ENCODE peak calls at places on chromosome 10, in six cellular contexts. X is mesothelial cell of epicardium, G is heart left ventricle, Q is lung, M is RWPE2, F is AG09309. P is an unnamed sample.

GRCh38 chr10:64369885-64370773 is 848.9 kb downstream of the REEP3 start:
- DNase-seq in M (no peak), X (no peak), Q (no peak), F (no peak), G (no peak), P (no peak)

GRCh38 chr10:24744966-24745365 is 21.3 kb upstream of the ARHGAP21 start:
- DNase-seq in Q (no peak), X (no peak), G (no peak), F (no peak), M (no peak), P (no peak)

GRCh38 chr10:113899952-113900598 is 45.6 kb downstream of the NHLRC2 start:
- DNase-seq in M (no peak), F (no peak), Q (no peak), X (no peak), G (no peak), P (no peak)

GRCh38 chr10:114593240-114593792 is 64.8 kb downstream of the ABLIM1 start:
- DNase-seq in F (no peak), X (no peak), G (no peak), M (no peak), Q (no peak), P (no peak)

GRCh38 chr10:130160775-130161174 is 24.6 kb downstream of the GLRX3 start:
- DNase-seq in Q (no peak), F (no peak), M (no peak), X (no peak), G (no peak), P (no peak)

GRCh38 chr10:29590598-29591415 is 44.0 kb downstream of the SVIL start:
- DNase-seq in F (peak), M (no peak), G (no peak), X (no peak), Q (peak), P (no peak)

GRCh38 chr10:7351905-7352304 is 58.9 kb downstream of the SFMBT2 start:
- DNase-seq in G (no peak), F (no peak), Q (no peak), X (no peak), M (no peak), P (no peak)

GRCh38 chr10:104391150-104391968 is 37.7 kb downstream of the CFAP58 start:
- DNase-seq in Q (peak), X (no peak), F (no peak), M (no peak), G (no peak), P (no peak)

GRCh38 chr10:59362991-59363390 is 642 bp upstream of the FAM13C start:
- DNase-seq in X (peak), G (peak), F (no peak), Q (peak), M (no peak), P (peak)

GRCh38 chr10:6781133-6781770 is 201.2 kb upstream of the PRKCQ start:
- DNase-seq in Q (no peak), G (no peak), F (no peak), X (no peak), M (no peak), P (no peak)

GRCh38 chr10:59320370-59320769 is 42.0 kb downstream of the FAM13C start:
- DNase-seq in X (no peak), G (no peak), Q (no peak), M (no peak), F (no peak), P (no peak)

GRCh38 chr10:59375990-59376389 is 13.6 kb upstream of the FAM13C start:
- DNase-seq in X (no peak), F (no peak), G (no peak), Q (no peak), M (no peak), P (no peak)

GRCh38 chr10:116947838-116948529 is 57.0 kb downstream of the SHTN1 start:
- DNase-seq in Q (no peak), X (no peak), G (no peak), F (no peak), M (no peak), P (no peak)

GRCh38 chr10:35778344-35778743 is 136.2 kb upstream of the FZD8 start:
- DNase-seq in G (no peak), Q (no peak), M (no peak), F (no peak), X (no peak), P (no peak)

GRCh38 chr10:98374176-98374969 is 40.6 kb downstream of the PYROXD2 start:
- DNase-seq in M (no peak), Q (no peak), F (peak), G (no peak), X (no peak), P (no peak)

GRCh38 chr10:77501846-77502251 is 135.8 kb downstream of the KCNMA1 start:
- DNase-seq in Q (no peak), X (no peak), M (no peak), F (no peak), G (no peak), P (no peak)

GRCh38 chr10:74153123-74153522 is 2.1 kb downstream of the ADK start:
- DNase-seq in X (no peak), G (no peak), M (no peak), F (no peak), Q (no peak), P (no peak)

GRCh38 chr10:114458955-114459354 is 54.7 kb upstream of the AFAP1L2 start:
- DNase-seq in Q (peak), X (no peak), F (no peak), G (peak), M (no peak), P (peak)

GRCh38 chr10:60008816-60009215 is 102.5 kb upstream of the CCDC6 start:
- DNase-seq in F (no peak), Q (no peak), G (no peak), M (no peak), X (no peak), P (no peak)

GRCh38 chr10:98420786-98421185 is 5.8 kb upstream of the PYROXD2 start:
- DNase-seq in F (no peak), X (no peak), G (peak), Q (no peak), M (no peak), P (no peak)

GRCh38 chr10:29908977-29909376 is 150.4 kb downstream of the JCAD start:
- DNase-seq in G (no peak), Q (no peak), M (no peak), F (no peak), X (no peak), P (no peak)

GRCh38 chr10:63665765-63666164 is 144.6 kb downstream of the REEP3 start:
- DNase-seq in Q (no peak), M (no peak), F (no peak), G (no peak), X (no peak), P (no peak)

GRCh38 chr10:84523509-84523908 is 195.1 kb downstream of the CCSER2 start:
- DNase-seq in X (no peak), M (no peak), F (no peak), G (no peak), Q (no peak), P (no peak)

GRCh38 chr10:32054087-32054486 is 2.1 kb downstream of the KIF5B start:
- DNase-seq in X (no peak), M (no peak), Q (no peak), F (peak), G (no peak), P (no peak)

GRCh38 chr10:10776363-10776762 is 241.3 kb upstream of the CELF2 start:
- DNase-seq in M (no peak), X (no peak), Q (no peak), F (no peak), G (no peak), P (no peak)

GRCh38 chr10:34781709-34782108 is 33.4 kb downstream of the PARD3 start:
- DNase-seq in G (no peak), M (no peak), X (no peak), Q (no peak), F (no peak), P (no peak)

GRCh38 chr10:129332476-129332875 is 134.6 kb upstream of the MGMT start:
- DNase-seq in F (no peak), M (no peak), G (no peak), X (no peak), Q (no peak), P (peak)

GRCh38 chr10:58438340-58438739 is 53.1 kb downstream of the TFAM start:
- DNase-seq in G (no peak), Q (no peak), F (peak), M (no peak), X (no peak), P (no peak)

GRCh38 chr10:29344073-29344820 is 55.4 kb downstream of the LYZL1 start:
- DNase-seq in G (peak), M (no peak), Q (no peak), X (no peak), F (peak), P (no peak)

GRCh38 chr10:71666607-71667373 is 52.8 kb downstream of the C10orf105 start:
- DNase-seq in X (peak), Q (no peak), M (no peak), G (no peak), F (no peak), P (no peak)

DNA sequence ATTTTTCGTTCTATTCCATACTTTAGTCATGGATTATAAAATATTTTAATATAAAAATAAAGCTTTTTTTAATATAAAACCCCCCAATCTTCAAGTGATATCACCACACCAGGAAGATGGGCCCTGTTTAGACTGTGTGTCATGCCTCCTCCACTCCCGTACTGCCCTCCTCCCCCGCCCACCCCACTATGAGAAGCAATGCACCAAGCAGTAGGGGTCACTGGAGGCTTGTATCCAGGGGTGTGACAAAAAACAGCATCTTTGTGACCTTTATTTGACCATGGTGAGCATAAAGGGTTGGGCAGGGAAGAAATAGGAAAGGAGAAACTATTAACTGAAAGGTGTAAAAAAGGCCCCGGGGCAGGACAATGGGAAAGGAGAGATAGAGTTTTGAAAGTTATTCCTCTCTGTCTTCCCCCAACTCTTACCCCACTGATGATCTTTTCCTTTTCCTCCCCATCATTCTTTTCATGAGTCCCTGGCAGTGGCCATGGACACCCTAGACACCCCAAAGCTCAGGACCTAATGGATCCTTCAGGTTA is 3.5 kb downstream of the PITX3 start:
- DNase-seq in X (no peak), F (no peak), M (no peak), Q (no peak), G (no peak), P (no peak)
- TF ChIP-seq CTCF in X (no peak), F (no peak), M (no peak), Q (no peak), G (no peak), P (no peak)

DNA sequence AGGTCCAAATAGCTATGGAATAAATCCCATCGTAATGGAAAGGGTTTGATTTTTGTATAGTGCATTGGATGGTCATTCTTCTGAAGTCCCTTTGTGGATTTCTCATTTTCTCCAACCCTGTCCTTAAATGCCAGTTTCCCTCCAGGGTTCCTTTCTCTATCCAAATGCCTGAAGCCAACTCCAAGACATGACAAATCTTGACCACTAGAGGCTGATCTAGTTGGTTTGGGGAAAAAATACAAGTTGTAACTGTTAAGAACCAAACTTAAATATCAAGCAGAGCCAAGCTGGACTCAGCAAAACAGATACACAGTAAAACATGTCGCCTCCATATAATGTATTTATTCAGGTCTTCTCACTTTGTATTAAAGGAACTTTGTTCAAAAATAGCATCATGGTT is 28.7 kb downstream of the FRMD4A start:
- DNase-seq in F (peak), Q (no peak), X (no peak), M (no peak), G (no peak), P (no peak)
- TF ChIP-seq CTCF in F (peak), Q (no peak), X (no peak), M (peak), G (no peak), P (peak)

GRCh38 chr10:33489606-33490176 is 155.2 kb upstream of the NRP1 start:
- DNase-seq in Q (no peak), X (no peak), M (no peak), G (no peak), F (no peak), P (no peak)

GRCh38 chr10:33483124-33483794 is 148.8 kb upstream of the NRP1 start:
- DNase-seq in M (no peak), X (no peak), F (no peak), G (no peak), Q (no peak), P (no peak)

GRCh38 chr10:33484787-33485186 is 150.3 kb upstream of the NRP1 start:
- DNase-seq in X (no peak), Q (no peak), G (no peak), M (no peak), F (no peak), P (no peak)

GRCh38 chr10:33485276-33485675 is 150.8 kb upstream of the NRP1 start:
- DNase-seq in G (no peak), F (no peak), Q (no peak), M (no peak), X (no peak), P (no peak)

DNA sequence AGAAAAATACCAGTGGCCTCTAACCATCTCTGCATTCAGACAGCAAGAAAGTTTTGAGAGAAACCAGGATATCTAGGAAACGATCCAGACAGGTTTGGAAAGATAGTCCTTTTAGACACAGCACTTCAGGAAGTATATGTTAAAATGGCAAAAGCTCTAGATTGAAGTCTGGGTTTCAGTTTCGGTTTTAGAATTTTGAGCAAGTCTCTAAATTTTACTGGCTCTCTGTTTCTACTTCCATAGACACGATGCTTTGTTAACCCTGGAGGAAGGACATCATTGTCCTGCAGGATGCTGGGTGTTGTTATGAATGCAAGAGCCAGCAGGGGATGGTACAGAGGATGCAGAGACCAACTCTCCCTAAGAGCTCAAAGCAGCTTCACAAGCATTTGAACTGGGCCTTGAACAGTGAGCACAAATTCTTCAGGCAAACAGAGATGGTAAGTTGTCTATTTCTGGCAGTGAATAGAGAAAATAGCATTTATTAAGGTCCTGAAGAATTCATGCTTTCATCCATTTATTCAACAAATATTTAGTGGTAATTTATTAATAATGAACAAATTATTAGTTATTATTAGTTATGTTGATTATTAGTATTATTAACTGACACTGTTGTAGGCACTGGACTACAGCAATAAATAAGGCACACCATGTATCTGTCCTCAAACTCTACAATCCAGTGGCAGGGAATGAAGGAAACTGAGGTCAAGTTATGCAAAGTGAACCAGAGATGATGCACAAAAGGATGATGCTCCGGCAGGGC is 152.7 kb upstream of the NRP1 start:
- DNase-seq in M (no peak), F (no peak), X (no peak), Q (no peak), G (no peak), P (no peak)
- TF ChIP-seq CTCF in M (no peak), F (peak), X (no peak), Q (no peak), G (no peak), P (peak)

GRCh38 chr10:69384320-69384719 is 32.4 kb downstream of the TACR2 start:
- DNase-seq in F (no peak), G (no peak), Q (no peak), M (no peak), X (no peak), P (no peak)

GRCh38 chr10:69379800-69380199 is 36.9 kb downstream of the TACR2 start:
- DNase-seq in X (no peak), M (no peak), G (no peak), Q (no peak), F (no peak), P (no peak)

GRCh38 chr10:69385454-69386350 is 31.0 kb downstream of the TACR2 start:
- DNase-seq in M (no peak), Q (no peak), F (no peak), X (no peak), G (no peak), P (no peak)

GRCh38 chr10:69382382-69383117 is 34.2 kb downstream of the TACR2 start:
- DNase-seq in Q (no peak), F (peak), G (no peak), X (no peak), M (no peak), P (no peak)

GRCh38 chr10:69383485-69384089 is 33.1 kb downstream of the TACR2 start:
- DNase-seq in X (no peak), Q (no peak), F (no peak), G (peak), M (no peak), P (no peak)
- TF ChIP-seq CTCF in X (no peak), Q (no peak), F (peak), G (peak), M (no peak), P (no peak)

DNA sequence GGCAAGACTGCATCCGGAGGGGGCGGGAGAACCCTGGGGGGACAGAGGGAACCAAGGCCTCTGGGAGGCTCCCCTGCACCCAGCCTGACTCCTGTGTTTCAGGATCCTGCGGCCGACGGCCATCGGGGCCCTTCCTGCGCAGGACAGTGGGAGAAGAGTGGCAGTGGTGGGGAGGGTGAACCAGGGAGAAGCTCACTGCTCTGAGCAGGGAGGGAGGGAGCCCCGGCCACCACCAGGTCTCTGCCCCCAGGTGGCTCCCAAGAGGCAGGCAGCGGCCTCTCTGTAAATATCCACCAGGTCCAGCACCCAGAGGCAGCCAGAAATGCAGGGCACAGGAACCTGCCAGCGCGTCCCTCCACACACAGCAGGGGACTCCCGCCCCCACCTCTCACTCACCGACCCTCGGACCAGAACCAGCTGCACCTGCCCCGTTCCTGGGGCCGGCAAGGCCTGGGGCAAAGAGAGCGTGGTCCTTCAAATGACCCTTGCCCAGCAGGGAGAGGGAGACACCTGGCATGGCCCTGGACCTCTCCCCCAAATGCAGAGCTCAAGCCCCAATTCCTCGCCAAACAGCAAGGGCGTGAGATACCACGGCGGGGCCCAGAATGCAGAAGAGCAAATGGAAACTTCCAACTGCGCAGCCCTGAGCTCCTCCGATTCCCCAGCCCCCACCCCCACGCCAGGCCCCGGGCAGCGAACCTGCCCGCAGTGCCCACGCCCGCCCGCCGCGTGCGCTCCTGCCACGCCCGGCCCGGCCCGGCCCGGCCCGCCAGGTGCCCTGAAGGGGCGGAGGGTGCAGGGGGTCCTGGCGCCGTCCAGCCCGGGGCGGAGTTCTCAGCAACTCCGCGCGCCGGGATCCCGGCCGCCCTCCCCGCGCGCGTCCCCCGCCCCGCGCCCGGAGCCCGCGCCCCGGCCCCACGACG is 805 bp downstream of the RASGEF1A start:
- DNase-seq in Q (no peak), F (no peak), X (no peak), G (no peak), M (peak), P (no peak)
- TF ChIP-seq CTCF in Q (no peak), F (no peak), X (no peak), G (peak), M (peak), P (no peak)

DNA sequence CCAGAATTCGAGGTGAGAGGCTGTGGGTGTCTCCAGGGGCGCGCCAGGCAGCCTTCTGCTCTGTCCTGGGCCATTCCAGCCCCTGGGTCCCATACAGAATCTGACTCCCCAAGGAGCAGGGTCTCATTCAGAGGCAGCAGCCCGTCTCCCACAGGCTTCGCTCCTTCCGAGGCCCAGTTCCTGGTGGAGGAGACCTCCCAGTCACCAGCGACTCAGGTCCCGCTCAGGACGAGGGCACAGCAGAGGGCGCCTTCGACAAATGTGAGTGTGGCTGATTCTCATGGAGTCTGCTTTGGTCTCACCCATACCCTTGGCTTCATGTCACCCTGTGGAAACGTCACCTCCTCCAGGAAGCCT is 81.8 kb upstream of the GPR26 start:
- DNase-seq in X (no peak), G (no peak), M (no peak), Q (no peak), F (no peak), P (no peak)
- TF ChIP-seq CTCF in X (no peak), G (no peak), M (no peak), Q (no peak), F (no peak), P (no peak)

GRCh38 chr10:132219486-132219885 is 32.7 kb downstream of the DPYSL4 start:
- DNase-seq in F (no peak), Q (no peak), M (no peak), X (no peak), G (no peak), P (no peak)
- TF ChIP-seq CTCF in F (peak), Q (no peak), M (no peak), X (no peak), G (no peak), P (peak)

GRCh38 chr10:13773496-13774170 is 186.9 kb downstream of the PRPF18 start:
- DNase-seq in F (no peak), X (no peak), G (peak), M (no peak), Q (no peak), P (no peak)
- TF ChIP-seq CTCF in F (no peak), X (no peak), G (no peak), M (no peak), Q (no peak), P (no peak)

DNA sequence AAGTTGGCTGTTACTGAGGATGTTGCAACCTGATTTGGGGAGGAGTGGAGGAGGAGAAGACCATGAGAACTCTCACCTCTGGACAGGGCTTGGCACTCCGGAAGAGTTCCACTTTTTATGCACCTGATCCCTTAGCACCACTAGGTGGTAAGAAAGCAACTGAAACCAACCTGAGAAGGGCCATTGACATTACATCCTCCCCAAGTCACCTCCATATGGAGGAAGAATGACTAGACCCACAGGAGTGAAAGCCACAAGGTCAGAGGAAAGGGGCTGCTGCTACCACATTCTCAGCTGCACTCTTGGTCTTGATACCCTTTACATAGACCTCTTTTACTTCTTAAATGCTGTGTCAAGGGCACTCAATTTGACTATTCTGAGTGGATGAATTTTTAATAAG is 363.0 kb downstream of the GFRA1 start:
- DNase-seq in G (no peak), Q (no peak), X (no peak), F (no peak), M (no peak), P (no peak)
- TF ChIP-seq CTCF in G (no peak), Q (no peak), X (no peak), F (no peak), M (no peak), P (no peak)

P was measured in neural crest cell.